ENCODE peak calls at places on chromosomes 16 and 17, in five cellular contexts. One of them, this sample, is unnamed.

GRCh38 chr17:1399679-1400512 is at the start of gene YWHAE:
- DNase-seq in GM04503: peak
- DNase-seq in NCI-H1417: peak
- DNase-seq in glutamatergic neuron: peak
- DNase-seq in stimulated activated CD8-positive, alpha-beta memory T cell treated with anti-CD3 and anti-CD28 coated beads, Interleukin-4, amount 100 ng/mL, for 1 hour: peak
- DNase-seq in this sample: peak

GRCh38 chr16:56294599-56294998 is 103.3 kb downstream of the GNAO1 start:
- DNase-seq in GM04503: peak
- DNase-seq in NCI-H1417: no peak
- DNase-seq in glutamatergic neuron: no peak
- DNase-seq in stimulated activated CD8-positive, alpha-beta memory T cell treated with anti-CD3 and anti-CD28 coated beads, Interleukin-4, amount 100 ng/mL, for 1 hour: no peak
- DNase-seq in this sample: no peak

GRCh38 chr17:418421-418751 is 65.8 kb upstream of the RPH3AL start:
- DNase-seq in GM04503: no peak
- DNase-seq in NCI-H1417: no peak
- DNase-seq in glutamatergic neuron: no peak
- DNase-seq in stimulated activated CD8-positive, alpha-beta memory T cell treated with anti-CD3 and anti-CD28 coated beads, Interleukin-4, amount 100 ng/mL, for 1 hour: no peak
- DNase-seq in this sample: no peak

GRCh38 chr17:35731239-35731931 is at the start of gene RASL10B:
- DNase-seq in GM04503: no peak
- DNase-seq in NCI-H1417: peak
- DNase-seq in glutamatergic neuron: peak
- DNase-seq in stimulated activated CD8-positive, alpha-beta memory T cell treated with anti-CD3 and anti-CD28 coated beads, Interleukin-4, amount 100 ng/mL, for 1 hour: peak
- DNase-seq in this sample: peak

GRCh38 chr17:46726106-46726670 is 92.3 kb downstream of the WNT3 start:
- DNase-seq in GM04503: no peak
- DNase-seq in NCI-H1417: no peak
- DNase-seq in glutamatergic neuron: no peak
- DNase-seq in stimulated activated CD8-positive, alpha-beta memory T cell treated with anti-CD3 and anti-CD28 coated beads, Interleukin-4, amount 100 ng/mL, for 1 hour: no peak
- DNase-seq in this sample: no peak

GRCh38 chr17:79905832-79906231 is 66.6 kb upstream of the CBX4 start:
- DNase-seq in GM04503: no peak
- DNase-seq in NCI-H1417: peak
- DNase-seq in glutamatergic neuron: no peak
- DNase-seq in stimulated activated CD8-positive, alpha-beta memory T cell treated with anti-CD3 and anti-CD28 coated beads, Interleukin-4, amount 100 ng/mL, for 1 hour: no peak
- DNase-seq in this sample: no peak

GRCh38 chr17:50051082-50051576 is 4.8 kb upstream of the ITGA3 start:
- DNase-seq in GM04503: no peak
- DNase-seq in NCI-H1417: peak
- DNase-seq in glutamatergic neuron: no peak
- DNase-seq in stimulated activated CD8-positive, alpha-beta memory T cell treated with anti-CD3 and anti-CD28 coated beads, Interleukin-4, amount 100 ng/mL, for 1 hour: no peak
- DNase-seq in this sample: no peak

GRCh38 chr17:39640493-39641118 is 3.7 kb downstream of the STARD3 start:
- DNase-seq in GM04503: no peak
- DNase-seq in NCI-H1417: no peak
- DNase-seq in glutamatergic neuron: no peak
- DNase-seq in stimulated activated CD8-positive, alpha-beta memory T cell treated with anti-CD3 and anti-CD28 coated beads, Interleukin-4, amount 100 ng/mL, for 1 hour: no peak
- DNase-seq in this sample: no peak

GRCh38 chr17:67245073-67245693 is at the start of gene HELZ:
- DNase-seq in GM04503: no peak
- DNase-seq in NCI-H1417: peak
- DNase-seq in glutamatergic neuron: peak
- DNase-seq in stimulated activated CD8-positive, alpha-beta memory T cell treated with anti-CD3 and anti-CD28 coated beads, Interleukin-4, amount 100 ng/mL, for 1 hour: peak
- DNase-seq in this sample: peak

GRCh38 chr16:84614075-84614474 is 3.8 kb downstream of the COTL1 start:
- DNase-seq in GM04503: no peak
- DNase-seq in NCI-H1417: no peak
- DNase-seq in glutamatergic neuron: no peak
- DNase-seq in stimulated activated CD8-positive, alpha-beta memory T cell treated with anti-CD3 and anti-CD28 coated beads, Interleukin-4, amount 100 ng/mL, for 1 hour: no peak
- DNase-seq in this sample: no peak

GRCh38 chr16:1991135-1991551 is 1.4 kb downstream of the SYNGR3 start:
- DNase-seq in GM04503: no peak
- DNase-seq in NCI-H1417: no peak
- DNase-seq in glutamatergic neuron: no peak
- DNase-seq in stimulated activated CD8-positive, alpha-beta memory T cell treated with anti-CD3 and anti-CD28 coated beads, Interleukin-4, amount 100 ng/mL, for 1 hour: no peak
- DNase-seq in this sample: no peak

GRCh38 chr16:81779540-81780320 is 639 bp downstream of the PLCG2 start:
- DNase-seq in GM04503: no peak
- DNase-seq in NCI-H1417: no peak
- DNase-seq in glutamatergic neuron: peak
- DNase-seq in stimulated activated CD8-positive, alpha-beta memory T cell treated with anti-CD3 and anti-CD28 coated beads, Interleukin-4, amount 100 ng/mL, for 1 hour: no peak
- DNase-seq in this sample: peak

GRCh38 chr16:74745109-74745615 is 29.5 kb downstream of the FA2H start:
- DNase-seq in GM04503: no peak
- DNase-seq in NCI-H1417: no peak
- DNase-seq in glutamatergic neuron: no peak
- DNase-seq in stimulated activated CD8-positive, alpha-beta memory T cell treated with anti-CD3 and anti-CD28 coated beads, Interleukin-4, amount 100 ng/mL, for 1 hour: no peak
- DNase-seq in this sample: no peak

GRCh38 chr17:73616873-73617430 is 27.3 kb downstream of the SDK2 start:
- DNase-seq in GM04503: no peak
- DNase-seq in NCI-H1417: no peak
- DNase-seq in glutamatergic neuron: no peak
- DNase-seq in stimulated activated CD8-positive, alpha-beta memory T cell treated with anti-CD3 and anti-CD28 coated beads, Interleukin-4, amount 100 ng/mL, for 1 hour: no peak
- DNase-seq in this sample: no peak

GRCh38 chr17:1267471-1267947 is 2.7 kb upstream of the BHLHA9 start:
- DNase-seq in GM04503: no peak
- DNase-seq in NCI-H1417: peak
- DNase-seq in glutamatergic neuron: no peak
- DNase-seq in stimulated activated CD8-positive, alpha-beta memory T cell treated with anti-CD3 and anti-CD28 coated beads, Interleukin-4, amount 100 ng/mL, for 1 hour: no peak
- DNase-seq in this sample: no peak

GRCh38 chr17:6458416-6458950 is 14.2 kb downstream of the PIMREG start:
- DNase-seq in GM04503: no peak
- DNase-seq in NCI-H1417: no peak
- DNase-seq in glutamatergic neuron: no peak
- DNase-seq in stimulated activated CD8-positive, alpha-beta memory T cell treated with anti-CD3 and anti-CD28 coated beads, Interleukin-4, amount 100 ng/mL, for 1 hour: no peak
- DNase-seq in this sample: no peak

GRCh38 chr17:81621494-81622230 is 15.2 kb downstream of the NPLOC4 start:
- DNase-seq in GM04503: no peak
- DNase-seq in NCI-H1417: no peak
- DNase-seq in glutamatergic neuron: no peak
- DNase-seq in stimulated activated CD8-positive, alpha-beta memory T cell treated with anti-CD3 and anti-CD28 coated beads, Interleukin-4, amount 100 ng/mL, for 1 hour: no peak
- DNase-seq in this sample: no peak

GRCh38 chr17:29151567-29151966 is 28.6 kb downstream of the MYO18A start:
- DNase-seq in GM04503: no peak
- DNase-seq in NCI-H1417: no peak
- DNase-seq in glutamatergic neuron: no peak
- DNase-seq in stimulated activated CD8-positive, alpha-beta memory T cell treated with anti-CD3 and anti-CD28 coated beads, Interleukin-4, amount 100 ng/mL, for 1 hour: no peak
- DNase-seq in this sample: no peak

This sample was measured in lower leg skin.